ENCODE peak calls at places on chromosomes 11 and 22, in four cellular contexts. X, Q, M and Y are unnamed samples.

GRCh38 chr11:45156201-45156600 is 9.8 kb downstream of the PRDM11 start:
- DNase-seq in M (no peak), X (no peak), Q (no peak), Y (peak)

GRCh38 chr11:85694385-85694980 is 8.5 kb upstream of the CCDC89 start:
- DNase-seq in Q (peak), X (no peak), M (peak), Y (no peak)

GRCh38 chr22:26446808-26447515 is 17.9 kb downstream of the ASPHD2 start:
- DNase-seq in Q (no peak), M (no peak), X (no peak), Y (no peak)

GRCh38 chr11:76695133-76695532 is 24.6 kb upstream of the LRRC32 start:
- DNase-seq in X (no peak), Q (no peak), M (no peak), Y (no peak)

GRCh38 chr22:44557064-44557748 is 59.2 kb upstream of the RTL6 start:
- DNase-seq in X (no peak), M (no peak), Q (no peak), Y (no peak)

GRCh38 chr11:68988486-68988885 is 7.7 kb upstream of the MRGPRD start:
- DNase-seq in M (no peak), Q (no peak), X (no peak), Y (no peak)

GRCh38 chr22:44734801-44735517 is 17.4 kb upstream of the ARHGAP8 start:
- DNase-seq in X (no peak), Q (no peak), M (no peak), Y (no peak)

GRCh38 chr22:28835630-28836189 is 35.3 kb upstream of the XBP1 start:
- DNase-seq in M (no peak), Q (no peak), X (no peak), Y (no peak)

GRCh38 chr11:58060535-58060934 is 29.8 kb downstream of the OR6Q1 start:
- DNase-seq in Q (no peak), M (peak), X (no peak), Y (no peak)

GRCh38 chr22:27876684-27877083 is 42.4 kb downstream of the PITPNB start:
- DNase-seq in X (no peak), M (peak), Q (peak), Y (no peak)

GRCh38 chr11:18064035-18064434 is 18.0 kb upstream of the TPH1 start:
- DNase-seq in M (no peak), Q (no peak), X (no peak), Y (no peak)

GRCh38 chr11:132874638-132875037 is 657.7 kb downstream of the OPCML start:
- DNase-seq in M (peak), Q (peak), X (peak), Y (no peak)

GRCh38 chr11:82682003-82682751 is 51.5 kb downstream of the FAM181B start:
- DNase-seq in M (peak), X (peak), Q (peak), Y (no peak)

GRCh38 chr22:48396785-48397530 is 1430.7 kb downstream of the BRD1 start:
- DNase-seq in M (no peak), Q (no peak), X (no peak), Y (no peak)

GRCh38 chr11:110447897-110448522 is 18.3 kb downstream of the FDX1 start:
- DNase-seq in X (no peak), M (no peak), Q (no peak), Y (no peak)

GRCh38 chr11:84408946-84409411 is 1122.8 kb upstream of the CCDC90B start:
- DNase-seq in Q (peak), X (no peak), M (peak), Y (no peak)

GRCh38 chr11:71302534-71302909 is 50.1 kb upstream of the SHANK2 start:
- DNase-seq in X (no peak), Q (peak), M (no peak), Y (peak)

GRCh38 chr11:62545437-62546243 is 966 bp downstream of the AHNAK start:
- DNase-seq in M (peak), Q (peak), X (peak), Y (peak)

GRCh38 chr11:86799680-86800075 is 664 bp upstream of the PRSS23 start:
- DNase-seq in M (no peak), X (no peak), Q (no peak), Y (no peak)
- TF ChIP-seq CTCF in M (no peak), X (no peak), Q (peak), Y (peak)

DNA sequence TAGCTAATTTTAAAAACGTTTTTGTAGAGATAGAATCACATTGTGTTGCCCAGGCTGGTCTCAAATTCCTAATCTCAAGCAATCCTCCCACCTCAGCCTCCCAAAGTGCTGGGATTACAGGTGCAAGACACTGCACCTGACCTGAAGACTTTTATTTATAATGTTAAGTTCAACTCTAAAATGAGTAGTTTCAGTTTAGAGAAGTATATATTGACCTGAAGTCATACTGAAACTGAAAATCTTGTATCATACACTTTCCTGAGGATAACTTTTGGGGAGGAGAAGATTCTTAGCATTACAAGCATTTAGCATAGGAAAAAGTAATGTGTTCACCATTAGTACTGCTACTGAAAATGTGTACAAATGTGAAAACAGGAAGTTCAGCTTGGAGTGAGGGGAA is 249.3 kb downstream of the CASP12 start:
- DNase-seq in X (no peak), M (no peak), Q (no peak), Y (no peak)
- TF ChIP-seq CTCF in X (no peak), M (no peak), Q (no peak), Y (no peak)

GRCh38 chr11:64537876-64538275 is 53.1 kb upstream of the SLC22A12 start:
- DNase-seq in Q (no peak), X (no peak), M (no peak), Y (no peak)
- TF ChIP-seq CTCF in Q (no peak), X (no peak), M (no peak), Y (no peak)

GRCh38 chr22:35367331-35367886 is 13.5 kb upstream of the HMOX1 start:
- DNase-seq in M (no peak), Q (no peak), X (no peak), Y (no peak)
- TF ChIP-seq CTCF in M (no peak), Q (no peak), X (no peak), Y (no peak)

GRCh38 chr11:60838132-60838531 is 3.8 kb upstream of the CCDC86 start:
- DNase-seq in X (no peak), Q (peak), M (peak), Y (no peak)
- TF ChIP-seq CTCF in X (peak), Q (peak), M (peak), Y (peak)

GRCh38 chr11:20444537-20444936 is 57.0 kb downstream of the PRMT3 start:
- DNase-seq in M (no peak), Q (no peak), X (no peak), Y (no peak)

GRCh38 chr11:20448838-20449237 is 61.3 kb downstream of the PRMT3 start:
- DNase-seq in M (no peak), Q (no peak), X (no peak), Y (no peak)

GRCh38 chr11:20438637-20439036 is 51.1 kb downstream of the PRMT3 start:
- DNase-seq in Q (no peak), M (no peak), X (no peak), Y (no peak)

GRCh38 chr11:20443596-20443995 is 56.1 kb downstream of the PRMT3 start:
- DNase-seq in M (peak), Q (peak), X (no peak), Y (no peak)
- TF ChIP-seq CTCF in M (peak), Q (peak), X (peak), Y (peak)

GRCh38 chr11:72962717-72963116 is 148.5 kb downstream of the ATG16L2 start:
- DNase-seq in M (no peak), X (no peak), Q (no peak), Y (no peak)
- TF ChIP-seq CTCF in M (no peak), X (no peak), Q (no peak), Y (no peak)